ENCODE peak calls at places on chromosome X, in seven cellular contexts. W, E, C, H, U, K and Y are unnamed samples.

GRCh38 chrX:70998402-70999027 is 67.6 kb upstream of the SLC7A3 start:
- DNase-seq in W (no peak), E (peak; percentile 26), C (no peak), H (peak; percentile 63), U (no peak), K (peak; percentile 70), Y (peak; percentile 20)

GRCh38 chrX:130343411-130343810 is 3.7 kb downstream of the SLC25A14 start:
- DNase-seq in W (no peak), E (no peak), C (no peak), H (no peak), U (no peak), K (no peak), Y (no peak)

GRCh38 chrX:149470960-149471359 is 34.1 kb downstream of the IDS start:
- DNase-seq in W (peak; percentile 85), E (peak; percentile 61), C (peak; percentile 68), H (peak; percentile 81), U (peak; percentile 80), K (peak; percentile 80), Y (peak; percentile 83)

GRCh38 chrX:102154900-102155805 is 624 bp downstream of the BEX5 start:
- DNase-seq in W (no peak), E (peak; percentile 24), C (no peak), H (no peak), U (no peak), K (peak; percentile 16), Y (no peak)

GRCh38 chrX:93868289-93868985 is 194.4 kb downstream of the FAM133A start:
- DNase-seq in W (no peak), E (no peak), C (no peak), H (no peak), U (no peak), K (peak; percentile 73), Y (no peak)

GRCh38 chrX:107574054-107574683 is 54.1 kb upstream of the PRPS1 start:
- DNase-seq in W (no peak), E (no peak), C (peak; percentile 15), H (peak; percentile 60), U (no peak), K (no peak), Y (no peak)

GRCh38 chrX:46792826-46793195 is 33.9 kb upstream of the SLC9A7 start:
- DNase-seq in W (no peak), E (no peak), C (no peak), H (no peak), U (no peak), K (no peak), Y (no peak)

GRCh38 chrX:78945186-78945912 is at the start of gene P2RY10:
- DNase-seq in W (no peak), E (no peak), C (no peak), H (no peak), U (no peak), K (no peak), Y (peak; percentile 35)

GRCh38 chrX:53091354-53091753 is 2.6 kb upstream of the KANTR start:
- DNase-seq in W (no peak), E (no peak), C (no peak), H (no peak), U (peak; percentile 58), K (no peak), Y (no peak)

GRCh38 chrX:44971674-44972073 is 98.7 kb downstream of the KDM6A start:
- DNase-seq in W (no peak), E (no peak), C (no peak), H (no peak), U (no peak), K (no peak), Y (no peak)

GRCh38 chrX:109684136-109684535 is 48.9 kb downstream of the ACSL4 start:
- DNase-seq in W (no peak), E (no peak), C (no peak), H (no peak), U (no peak), K (no peak), Y (no peak)

GRCh38 chrX:45505214-45505613 is 304.5 kb upstream of the DIPK2B start:
- DNase-seq in W (no peak), E (no peak), C (no peak), H (peak; percentile 44), U (no peak), K (no peak), Y (no peak)

GRCh38 chrX:50111762-50112161 is 89.0 kb downstream of the AKAP4 start:
- DNase-seq in W (no peak), E (no peak), C (no peak), H (no peak), U (peak; percentile 42), K (peak; percentile 34), Y (peak; percentile 66)

GRCh38 chrX:148552775-148553174 is 52.4 kb downstream of the AFF2 start:
- DNase-seq in W (no peak), E (no peak), C (peak; percentile 1), H (no peak), U (no peak), K (no peak), Y (no peak)

GRCh38 chrX:119693996-119694451 is 1.1 kb upstream of the SEPTIN6 start:
- DNase-seq in W (no peak), E (no peak), C (no peak), H (no peak), U (no peak), K (peak; percentile 57), Y (no peak)

GRCh38 chrX:78029663-78030062 is 60.2 kb upstream of the PGAM4 start:
- DNase-seq in W (no peak), E (peak; percentile 0), C (peak; percentile 6), H (peak; percentile 64), U (no peak), K (peak; percentile 14), Y (peak; percentile 34)

GRCh38 chrX:848366-848765 is 217.8 kb downstream of the SHOX start:
- DNase-seq in W (no peak), E (no peak), C (no peak), H (no peak), U (no peak), K (no peak), Y (no peak)

GRCh38 chrX:24156177-24156576 is 6.6 kb downstream of the ZFX start:
- DNase-seq in W (no peak), E (no peak), C (no peak), H (no peak), U (no peak), K (no peak), Y (no peak)

GRCh38 chrX:24153796-24154189 is 4.3 kb downstream of the ZFX start:
- DNase-seq in W (no peak), E (no peak), C (no peak), H (no peak), U (no peak), K (no peak), Y (no peak)

GRCh38 chrX:24154490-24155034 is 5.0 kb downstream of the ZFX start:
- DNase-seq in W (no peak), E (no peak), C (no peak), H (peak; percentile 81), U (no peak), K (no peak), Y (no peak)

GRCh38 chrX:24151513-24151912 is 2.0 kb downstream of the ZFX start:
- DNase-seq in W (no peak), E (no peak), C (no peak), H (no peak), U (no peak), K (peak; percentile 29), Y (no peak)

DNA sequence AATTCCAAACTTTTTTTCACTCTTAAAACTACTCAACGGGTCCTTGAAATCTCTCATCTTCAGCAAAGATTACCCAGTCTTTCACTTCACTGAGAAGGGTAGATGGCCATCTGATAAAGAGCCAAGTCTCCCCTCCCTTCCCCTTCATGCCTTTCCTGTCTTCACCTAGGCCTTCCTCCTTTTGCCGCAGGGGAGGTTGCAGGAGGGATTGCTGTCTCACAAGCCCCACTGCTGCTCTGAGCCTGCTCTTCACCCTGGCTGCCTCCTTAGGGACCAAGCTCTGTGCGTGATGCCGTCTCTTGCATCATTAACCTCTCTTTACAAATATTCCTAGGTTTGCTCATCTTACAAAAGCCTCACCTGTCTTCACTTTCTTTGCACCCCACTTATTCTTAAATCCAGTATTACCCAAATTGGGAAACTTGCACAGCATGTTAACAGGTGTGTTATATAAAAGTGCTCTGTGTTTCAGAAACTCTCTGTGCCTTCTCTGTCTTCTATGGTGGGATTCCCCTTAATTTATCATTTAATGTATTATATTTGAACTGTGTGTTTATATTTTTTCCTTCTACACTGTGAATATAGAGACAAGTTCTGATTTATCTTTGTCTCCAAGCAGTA is 3.8 kb downstream of the ZFX start:
- DNase-seq in W (no peak), E (no peak), C (no peak), H (peak; percentile 52), U (no peak), K (peak; percentile 28), Y (no peak)
- H3K4me1 ChIP-seq in W (no peaks in the 10 kb centered on the region), E (peaks cover 10% of the 10 kb centered on the region), C (peaks cover 62% of the 10 kb centered on the region), H (peaks cover 60% of the 10 kb centered on the region), U (peaks cover 51% of the 10 kb centered on the region), K (no peaks in the 10 kb centered on the region), Y (no peaks in the 10 kb centered on the region)

DNA sequence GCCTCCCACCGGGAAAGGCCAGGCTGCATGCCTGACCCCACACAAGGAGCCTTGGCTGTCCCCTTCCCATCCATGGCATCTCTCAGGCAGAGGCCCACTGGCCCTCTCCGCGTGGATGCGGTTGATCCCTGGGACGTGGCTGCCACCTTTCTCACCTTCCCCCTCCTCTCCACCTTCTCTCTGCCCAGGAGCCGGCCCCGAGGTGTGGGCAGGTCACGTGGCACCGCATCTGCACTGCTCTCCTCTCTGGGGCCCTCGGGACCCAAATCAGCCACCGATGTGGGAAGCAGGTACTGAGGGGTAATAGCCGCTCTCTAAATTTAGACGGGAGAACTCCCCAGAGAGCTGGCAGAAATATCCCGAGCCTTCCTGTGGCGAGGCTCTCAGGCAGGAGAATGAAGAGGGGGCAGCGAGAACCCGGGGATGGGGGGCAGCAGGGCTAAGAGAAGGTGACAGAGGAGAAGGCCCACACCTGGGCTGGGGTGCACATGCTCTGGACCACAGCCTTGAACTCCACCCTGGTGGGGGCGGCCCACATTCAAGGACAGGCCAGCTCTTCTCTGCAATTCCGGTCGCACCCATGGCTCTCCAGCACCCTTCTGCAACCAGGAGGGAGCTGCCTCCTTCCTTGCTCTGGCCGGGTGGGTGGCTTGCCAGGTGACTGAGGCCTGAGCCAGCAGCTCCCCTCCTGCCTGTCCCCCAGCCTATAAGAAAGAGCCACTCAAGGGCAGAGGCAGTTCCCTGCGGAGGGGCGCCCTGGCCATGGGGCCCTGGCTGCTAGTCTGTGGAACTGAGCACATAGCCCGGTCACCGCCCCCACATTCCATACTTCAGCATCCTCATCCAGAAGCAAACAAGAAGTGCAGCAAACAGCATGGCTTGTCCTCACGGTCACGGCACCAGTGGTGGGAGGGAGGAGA is 9.6 kb upstream of the DUSP9 start:
- DNase-seq in W (no peak), E (no peak), C (no peak), H (no peak), U (no peak), K (no peak), Y (no peak)
- H3K4me1 ChIP-seq in W (no peaks in the 10 kb centered on the region), E (peaks cover 12% of the 10 kb centered on the region), C (peaks cover 7% of the 10 kb centered on the region), H (no peaks in the 10 kb centered on the region), U (no peaks in the 10 kb centered on the region), K (no peaks in the 10 kb centered on the region), Y (no peaks in the 10 kb centered on the region)

DNA sequence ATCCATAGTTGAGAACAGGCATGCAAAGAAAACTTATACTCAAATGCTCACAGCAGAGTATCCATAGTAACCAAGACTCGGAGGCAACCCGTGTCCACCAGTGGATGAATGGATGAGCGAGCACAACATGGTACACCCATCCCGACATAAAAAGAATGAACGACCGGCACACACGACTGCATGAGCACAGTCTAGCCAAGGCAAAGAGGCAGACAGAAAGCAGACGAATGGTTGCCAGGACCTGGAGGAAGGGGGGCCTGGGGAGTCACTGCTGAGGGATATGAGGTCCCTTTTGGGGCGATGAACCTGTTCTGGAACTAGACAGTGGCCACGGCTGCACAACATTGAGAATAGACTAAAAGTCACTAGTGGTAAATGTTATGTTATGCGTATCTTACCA is 13.1 kb downstream of the PDZD4 start:
- DNase-seq in W (no peak), E (no peak), C (no peak), H (no peak), U (no peak), K (no peak), Y (no peak)
- H3K4me1 ChIP-seq in W (no peaks in the 10 kb centered on the region), E (peaks cover 9% of the 10 kb centered on the region), C (no peaks in the 10 kb centered on the region), H (no peaks in the 10 kb centered on the region), U (no peaks in the 10 kb centered on the region), K (no peaks in the 10 kb centered on the region), Y (no peaks in the 10 kb centered on the region)

GRCh38 chrX:40174594-40175415 is 77.0 kb upstream of the BCOR start:
- DNase-seq in W (peak; percentile 51), E (no peak), C (no peak), H (peak; percentile 66), U (peak; percentile 64), K (peak; percentile 37), Y (peak; percentile 71)
- H3K4me1 ChIP-seq in W (no peaks in the 10 kb centered on the region), E (peaks cover 2% of the 10 kb centered on the region), C (peaks cover 8% of the 10 kb centered on the region), H (peaks cover 14% of the 10 kb centered on the region), U (peaks cover 33% of the 10 kb centered on the region), K (no peaks in the 10 kb centered on the region), Y (no peaks in the 10 kb centered on the region)